ENCODE peak calls at places on chromosome X, in nine cellular contexts. One of them, this sample, is unnamed.

GRCh38 chrX:34546366-34546765 is 110.7 kb downstream of the TMEM47 start:
- DNase-seq in HCT116: no peak
- DNase-seq in colonic mucosa: no peak
- DNase-seq in CD4-positive, CD25-positive, alpha-beta regulatory T cell: no peak
- DNase-seq in Panc1: no peak
- DNase-seq in left ventricle myocardium inferior: no peak
- DNase-seq in right lobe of liver: no peak
- DNase-seq in psoas muscle: no peak
- DNase-seq in CD4-positive, alpha-beta memory T cell: no peak
- DNase-seq in this sample: no peak

GRCh38 chrX:9842541-9842940 is 56.3 kb downstream of the SHROOM2 start:
- DNase-seq in HCT116: no peak
- DNase-seq in colonic mucosa: peak; percentile 52
- DNase-seq in CD4-positive, CD25-positive, alpha-beta regulatory T cell: no peak
- DNase-seq in Panc1: no peak
- DNase-seq in left ventricle myocardium inferior: no peak
- DNase-seq in right lobe of liver: no peak
- DNase-seq in psoas muscle: no peak
- DNase-seq in CD4-positive, alpha-beta memory T cell: no peak
- DNase-seq in this sample: peak; percentile 55

GRCh38 chrX:134801267-134801666 is 143.0 kb upstream of the PLAC1 start:
- DNase-seq in HCT116: no peak
- DNase-seq in colonic mucosa: no peak
- DNase-seq in CD4-positive, CD25-positive, alpha-beta regulatory T cell: no peak
- DNase-seq in Panc1: no peak
- DNase-seq in left ventricle myocardium inferior: no peak
- DNase-seq in right lobe of liver: no peak
- DNase-seq in psoas muscle: no peak
- DNase-seq in CD4-positive, alpha-beta memory T cell: no peak
- DNase-seq in this sample: no peak

GRCh38 chrX:12843668-12844279 is 23.1 kb upstream of the TLR7 start:
- DNase-seq in HCT116: no peak
- DNase-seq in colonic mucosa: no peak
- DNase-seq in CD4-positive, CD25-positive, alpha-beta regulatory T cell: no peak
- DNase-seq in Panc1: no peak
- DNase-seq in left ventricle myocardium inferior: no peak
- DNase-seq in right lobe of liver: no peak
- DNase-seq in psoas muscle: no peak
- DNase-seq in CD4-positive, alpha-beta memory T cell: no peak
- DNase-seq in this sample: peak; percentile 56

GRCh38 chrX:24301060-24301459 is 12.8 kb downstream of the SUPT20HL2 start:
- DNase-seq in HCT116: no peak
- DNase-seq in colonic mucosa: no peak
- DNase-seq in CD4-positive, CD25-positive, alpha-beta regulatory T cell: no peak
- DNase-seq in Panc1: no peak
- DNase-seq in left ventricle myocardium inferior: no peak
- DNase-seq in right lobe of liver: no peak
- DNase-seq in psoas muscle: no peak
- DNase-seq in CD4-positive, alpha-beta memory T cell: no peak
- DNase-seq in this sample: no peak

GRCh38 chrX:136273986-136274385 is 22.8 kb upstream of the MAP7D3 start:
- DNase-seq in HCT116: no peak
- DNase-seq in colonic mucosa: no peak
- DNase-seq in CD4-positive, CD25-positive, alpha-beta regulatory T cell: no peak
- DNase-seq in Panc1: no peak
- DNase-seq in left ventricle myocardium inferior: no peak
- DNase-seq in right lobe of liver: peak; percentile 65
- DNase-seq in psoas muscle: no peak
- DNase-seq in CD4-positive, alpha-beta memory T cell: no peak
- DNase-seq in this sample: no peak

GRCh38 chrX:42119076-42119475 is 195.7 kb upstream of the CASK start:
- DNase-seq in HCT116: peak; percentile 42
- DNase-seq in colonic mucosa: no peak
- DNase-seq in CD4-positive, CD25-positive, alpha-beta regulatory T cell: no peak
- DNase-seq in Panc1: no peak
- DNase-seq in left ventricle myocardium inferior: no peak
- DNase-seq in right lobe of liver: no peak
- DNase-seq in psoas muscle: no peak
- DNase-seq in CD4-positive, alpha-beta memory T cell: no peak
- DNase-seq in this sample: peak; percentile 57

GRCh38 chrX:82677281-82677680 is 830.8 kb upstream of the POU3F4 start:
- DNase-seq in HCT116: no peak
- DNase-seq in colonic mucosa: no peak
- DNase-seq in CD4-positive, CD25-positive, alpha-beta regulatory T cell: no peak
- DNase-seq in Panc1: no peak
- DNase-seq in left ventricle myocardium inferior: no peak
- DNase-seq in right lobe of liver: no peak
- DNase-seq in psoas muscle: no peak
- DNase-seq in CD4-positive, alpha-beta memory T cell: no peak
- DNase-seq in this sample: no peak

GRCh38 chrX:17861496-17862011 is 456 bp upstream of the RAI2 start:
- DNase-seq in HCT116: no peak
- DNase-seq in colonic mucosa: no peak
- DNase-seq in CD4-positive, CD25-positive, alpha-beta regulatory T cell: no peak
- DNase-seq in Panc1: no peak
- DNase-seq in left ventricle myocardium inferior: no peak
- DNase-seq in right lobe of liver: no peak
- DNase-seq in psoas muscle: peak; percentile 52
- DNase-seq in CD4-positive, alpha-beta memory T cell: no peak
- DNase-seq in this sample: no peak

GRCh38 chrX:68647156-68647957 is at the start of gene STARD8:
- DNase-seq in HCT116: peak; percentile 32
- DNase-seq in colonic mucosa: no peak
- DNase-seq in CD4-positive, CD25-positive, alpha-beta regulatory T cell: no peak
- DNase-seq in Panc1: no peak
- DNase-seq in left ventricle myocardium inferior: peak; percentile 24
- DNase-seq in right lobe of liver: peak; percentile 49
- DNase-seq in psoas muscle: peak; percentile 57
- DNase-seq in CD4-positive, alpha-beta memory T cell: no peak
- DNase-seq in this sample: peak; percentile 49

GRCh38 chrX:66164931-66165330 is 884 bp downstream of the HEPH start:
- DNase-seq in HCT116: no peak
- DNase-seq in colonic mucosa: no peak
- DNase-seq in CD4-positive, CD25-positive, alpha-beta regulatory T cell: no peak
- DNase-seq in Panc1: no peak
- DNase-seq in left ventricle myocardium inferior: no peak
- DNase-seq in right lobe of liver: no peak
- DNase-seq in psoas muscle: no peak
- DNase-seq in CD4-positive, alpha-beta memory T cell: no peak
- DNase-seq in this sample: no peak
- H3K4me3 ChIP-seq in HCT116: no peak overlapping the region
- H3K4me3 ChIP-seq in colonic mucosa: peak overlapping the region; percentile 21
- H3K4me3 ChIP-seq in CD4-positive, CD25-positive, alpha-beta regulatory T cell: no peak overlapping the region
- H3K4me3 ChIP-seq in Panc1: no peak overlapping the region
- H3K4me3 ChIP-seq in left ventricle myocardium inferior: peak overlapping the region; percentile 54
- H3K4me3 ChIP-seq in right lobe of liver: no peak overlapping the region
- H3K4me3 ChIP-seq in psoas muscle: no peak overlapping the region
- H3K4me3 ChIP-seq in CD4-positive, alpha-beta memory T cell: no peak overlapping the region
- H3K4me3 ChIP-seq in this sample: no peak overlapping the region

DNA sequence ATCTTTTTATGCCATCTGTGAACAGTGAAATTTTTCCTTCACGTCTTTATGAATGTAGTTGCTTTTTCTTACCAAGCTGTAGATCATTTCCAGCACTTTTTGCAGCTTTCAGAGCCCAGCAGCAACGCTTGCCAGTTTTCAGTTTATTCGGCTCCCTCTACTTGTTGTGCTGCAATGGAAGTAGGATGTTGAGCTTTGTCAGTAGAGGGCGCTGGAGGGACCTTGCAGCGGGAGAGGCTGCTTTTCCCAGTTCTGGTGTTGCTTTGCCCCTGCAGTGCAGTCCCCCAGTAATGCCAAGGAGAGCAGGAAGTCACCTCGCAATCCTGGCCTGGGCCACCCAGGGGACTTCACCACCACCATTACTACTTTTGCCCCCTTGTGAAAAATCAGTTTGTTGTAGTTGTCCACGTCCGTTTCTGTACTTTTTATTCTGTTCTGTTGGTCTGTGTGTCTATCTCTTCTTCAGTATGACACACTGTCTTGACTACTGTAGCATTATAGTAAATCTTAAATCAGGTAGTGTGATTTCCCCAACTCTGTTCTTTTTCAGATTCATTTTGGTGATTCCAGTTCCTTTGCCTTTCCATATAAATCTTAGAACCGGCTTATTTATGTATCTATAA is 21.8 kb downstream of the CMC4 start:
- DNase-seq in HCT116: no peak
- DNase-seq in colonic mucosa: peak; percentile 71
- DNase-seq in CD4-positive, CD25-positive, alpha-beta regulatory T cell: peak; percentile 18
- DNase-seq in Panc1: no peak
- DNase-seq in left ventricle myocardium inferior: no peak
- DNase-seq in right lobe of liver: peak; percentile 61
- DNase-seq in psoas muscle: peak; percentile 49
- DNase-seq in CD4-positive, alpha-beta memory T cell: peak; percentile 43
- DNase-seq in this sample: peak; percentile 51
- H3K4me1 ChIP-seq in HCT116: no peaks in the 10 kb centered on the region
- H3K4me1 ChIP-seq in colonic mucosa: no peaks in the 10 kb centered on the region
- H3K4me1 ChIP-seq in CD4-positive, CD25-positive, alpha-beta regulatory T cell: no peaks in the 10 kb centered on the region
- H3K4me1 ChIP-seq in Panc1: no peaks in the 10 kb centered on the region
- H3K4me1 ChIP-seq in left ventricle myocardium inferior: peaks cover 38% of the 10 kb centered on the region
- H3K4me1 ChIP-seq in right lobe of liver: no peaks in the 10 kb centered on the region
- H3K4me1 ChIP-seq in psoas muscle: peaks cover 22% of the 10 kb centered on the region
- H3K4me1 ChIP-seq in CD4-positive, alpha-beta memory T cell: no peaks in the 10 kb centered on the region
- H3K4me1 ChIP-seq in this sample: no peaks in the 10 kb centered on the region

GRCh38 chrX:31110657-31111056 is 38.8 kb upstream of the FTHL17 start:
- DNase-seq in HCT116: no peak
- DNase-seq in colonic mucosa: no peak
- DNase-seq in CD4-positive, CD25-positive, alpha-beta regulatory T cell: no peak
- DNase-seq in Panc1: no peak
- DNase-seq in left ventricle myocardium inferior: no peak
- DNase-seq in right lobe of liver: no peak
- DNase-seq in psoas muscle: no peak
- DNase-seq in CD4-positive, alpha-beta memory T cell: no peak
- DNase-seq in this sample: no peak
- H3K9me3 ChIP-seq in HCT116: no peaks in the 10 kb centered on the region
- H3K9me3 ChIP-seq in colonic mucosa: no peaks in the 10 kb centered on the region
- H3K9me3 ChIP-seq in CD4-positive, CD25-positive, alpha-beta regulatory T cell: no peaks in the 10 kb centered on the region
- H3K9me3 ChIP-seq in Panc1: no peaks in the 10 kb centered on the region
- H3K9me3 ChIP-seq in left ventricle myocardium inferior: no peaks in the 10 kb centered on the region
- H3K9me3 ChIP-seq in right lobe of liver: no peaks in the 10 kb centered on the region
- H3K9me3 ChIP-seq in psoas muscle: no peaks in the 10 kb centered on the region
- H3K9me3 ChIP-seq in CD4-positive, alpha-beta memory T cell: no peaks in the 10 kb centered on the region
- H3K9me3 ChIP-seq in this sample: no peaks in the 10 kb centered on the region

DNA sequence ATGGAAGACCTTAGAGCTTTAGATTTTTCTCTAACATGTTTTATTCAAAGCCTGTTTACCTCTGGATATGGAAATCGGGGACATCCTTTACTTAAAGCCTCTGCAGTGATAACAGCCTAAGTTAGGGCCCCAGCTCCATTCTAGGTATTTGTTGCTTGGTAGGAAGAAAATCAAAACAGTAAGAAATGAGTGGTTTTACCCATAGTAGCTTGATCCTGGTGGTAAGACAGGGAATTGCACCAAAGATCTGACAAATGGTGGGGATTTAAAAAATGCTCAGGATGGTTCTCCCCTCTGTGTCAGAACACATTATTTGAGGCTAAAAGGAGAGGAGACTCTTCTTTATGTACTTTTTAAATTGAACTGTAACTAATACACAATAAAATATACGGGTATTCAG is 52.4 kb downstream of the AFF2 start:
- DNase-seq in HCT116: no peak
- DNase-seq in colonic mucosa: no peak
- DNase-seq in CD4-positive, CD25-positive, alpha-beta regulatory T cell: no peak
- DNase-seq in Panc1: no peak
- DNase-seq in left ventricle myocardium inferior: no peak
- DNase-seq in right lobe of liver: no peak
- DNase-seq in psoas muscle: no peak
- DNase-seq in CD4-positive, alpha-beta memory T cell: no peak
- DNase-seq in this sample: no peak
- H3K4me3 ChIP-seq in HCT116: no peak overlapping the region
- H3K4me3 ChIP-seq in colonic mucosa: no peak overlapping the region
- H3K4me3 ChIP-seq in CD4-positive, CD25-positive, alpha-beta regulatory T cell: no peak overlapping the region
- H3K4me3 ChIP-seq in Panc1: no peak overlapping the region
- H3K4me3 ChIP-seq in left ventricle myocardium inferior: no peak overlapping the region
- H3K4me3 ChIP-seq in right lobe of liver: no peak overlapping the region
- H3K4me3 ChIP-seq in psoas muscle: no peak overlapping the region
- H3K4me3 ChIP-seq in CD4-positive, alpha-beta memory T cell: no peak overlapping the region
- H3K4me3 ChIP-seq in this sample: no peak overlapping the region

GRCh38 chrX:19814240-19814639 is 73.2 kb downstream of the SH3KBP1 start:
- DNase-seq in HCT116: no peak
- DNase-seq in colonic mucosa: no peak
- DNase-seq in CD4-positive, CD25-positive, alpha-beta regulatory T cell: no peak
- DNase-seq in Panc1: no peak
- DNase-seq in left ventricle myocardium inferior: no peak
- DNase-seq in right lobe of liver: no peak
- DNase-seq in psoas muscle: no peak
- DNase-seq in CD4-positive, alpha-beta memory T cell: no peak
- DNase-seq in this sample: peak; percentile 19
- H3K4me1 ChIP-seq in HCT116: no peaks in the 10 kb centered on the region
- H3K4me1 ChIP-seq in colonic mucosa: no peaks in the 10 kb centered on the region
- H3K4me1 ChIP-seq in CD4-positive, CD25-positive, alpha-beta regulatory T cell: peaks cover 12% of the 10 kb centered on the region
- H3K4me1 ChIP-seq in Panc1: no peaks in the 10 kb centered on the region
- H3K4me1 ChIP-seq in left ventricle myocardium inferior: peaks cover 8% of the 10 kb centered on the region
- H3K4me1 ChIP-seq in right lobe of liver: no peaks in the 10 kb centered on the region
- H3K4me1 ChIP-seq in psoas muscle: peaks cover 7% of the 10 kb centered on the region
- H3K4me1 ChIP-seq in CD4-positive, alpha-beta memory T cell: peaks cover 45% of the 10 kb centered on the region
- H3K4me1 ChIP-seq in this sample: no peaks in the 10 kb centered on the region

DNA sequence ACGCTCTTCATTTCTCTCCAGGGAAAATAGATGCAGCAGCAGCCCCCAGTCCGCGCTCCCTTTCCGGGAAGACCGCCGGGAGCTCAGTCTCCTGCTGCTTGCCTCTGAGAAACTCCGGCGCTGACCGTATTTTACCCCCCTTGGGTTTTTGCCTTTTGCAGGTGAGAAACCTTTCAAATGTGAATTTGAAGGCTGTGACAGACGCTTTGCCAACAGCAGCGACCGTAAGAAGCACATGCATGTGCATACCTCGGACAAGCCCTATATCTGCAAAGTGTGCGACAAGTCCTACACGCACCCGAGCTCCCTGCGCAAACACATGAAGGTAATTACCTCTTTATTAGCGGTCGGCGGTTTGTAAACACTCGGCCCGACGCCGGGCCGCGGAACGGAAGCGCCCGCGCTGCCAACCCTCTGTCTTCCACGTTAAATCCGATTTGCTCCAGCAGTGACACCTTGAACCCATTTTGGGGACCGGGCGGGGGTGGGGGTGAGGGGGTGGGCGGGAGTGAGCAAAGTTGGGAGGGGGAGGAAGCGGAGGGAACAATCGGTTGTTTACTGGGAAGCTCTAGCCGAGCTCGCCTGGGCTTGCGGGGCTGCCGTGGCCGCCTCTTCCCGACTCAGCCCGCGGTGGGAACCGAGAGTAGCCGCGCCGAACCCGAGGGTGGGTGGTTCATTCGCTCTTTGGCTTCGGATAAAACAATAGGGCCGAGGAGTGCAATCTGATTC is 3.0 kb downstream of the ZIC3 start:
- DNase-seq in HCT116: no peak
- DNase-seq in colonic mucosa: no peak
- DNase-seq in CD4-positive, CD25-positive, alpha-beta regulatory T cell: no peak
- DNase-seq in Panc1: no peak
- DNase-seq in left ventricle myocardium inferior: no peak
- DNase-seq in right lobe of liver: no peak
- DNase-seq in psoas muscle: no peak
- DNase-seq in CD4-positive, alpha-beta memory T cell: no peak
- DNase-seq in this sample: no peak
- H3K9me3 ChIP-seq in HCT116: no peaks in the 10 kb centered on the region
- H3K9me3 ChIP-seq in colonic mucosa: no peaks in the 10 kb centered on the region
- H3K9me3 ChIP-seq in CD4-positive, CD25-positive, alpha-beta regulatory T cell: no peaks in the 10 kb centered on the region
- H3K9me3 ChIP-seq in Panc1: no peaks in the 10 kb centered on the region
- H3K9me3 ChIP-seq in left ventricle myocardium inferior: no peaks in the 10 kb centered on the region
- H3K9me3 ChIP-seq in right lobe of liver: no peaks in the 10 kb centered on the region
- H3K9me3 ChIP-seq in psoas muscle: no peaks in the 10 kb centered on the region
- H3K9me3 ChIP-seq in CD4-positive, alpha-beta memory T cell: no peaks in the 10 kb centered on the region
- H3K9me3 ChIP-seq in this sample: no peaks in the 10 kb centered on the region

GRCh38 chrX:100636321-100636991 is at the start of gene TSPAN6:
- DNase-seq in HCT116: peak; percentile 81
- DNase-seq in colonic mucosa: peak; percentile 89
- DNase-seq in CD4-positive, CD25-positive, alpha-beta regulatory T cell: peak; percentile 40
- DNase-seq in Panc1: peak; percentile 73
- DNase-seq in left ventricle myocardium inferior: peak; percentile 80
- DNase-seq in right lobe of liver: peak; percentile 82
- DNase-seq in psoas muscle: peak; percentile 86
- DNase-seq in CD4-positive, alpha-beta memory T cell: peak; percentile 77
- DNase-seq in this sample: peak; percentile 89
- H3K4me3 ChIP-seq in HCT116: peak within 1 kb of the TSS; percentile 61
- H3K4me3 ChIP-seq in colonic mucosa: peak within 1 kb of the TSS; percentile 51
- H3K4me3 ChIP-seq in CD4-positive, CD25-positive, alpha-beta regulatory T cell: no peak within 1 kb of the TSS
- H3K4me3 ChIP-seq in Panc1: peak within 1 kb of the TSS; percentile 77
- H3K4me3 ChIP-seq in left ventricle myocardium inferior: peak within 1 kb of the TSS; percentile 73
- H3K4me3 ChIP-seq in right lobe of liver: peak within 1 kb of the TSS; percentile 69
- H3K4me3 ChIP-seq in psoas muscle: peak within 1 kb of the TSS; percentile 77
- H3K4me3 ChIP-seq in CD4-positive, alpha-beta memory T cell: peak within 1 kb of the TSS; percentile 35
- H3K4me3 ChIP-seq in this sample: peak within 1 kb of the TSS; percentile 81